ENCODE peak calls at places on chromosomes 6 and 20, in six cellular contexts. T is fibroblast of lung; L is GM23338; R is RWPE2; Z is CD8-positive, alpha-beta T cell; E is breast epithelium. Y is an unnamed sample. For H3K27me3 and H3K4me1, the result is how much of the 10 kb centered on the place peaks cover.

GRCh38 chr20:2292711-2293110 is 3.1 kb upstream of the TGM3 start:
- DNase-seq in T (no peak), L (no peak), R (no peak), Z (no peak), E (no peak), Y (no peak)

GRCh38 chr6:63689421-63689820 is 53.8 kb downstream of the PHF3 start:
- DNase-seq in T (no peak), L (no peak), R (no peak), Z (no peak), E (no peak), Y (no peak)

GRCh38 chr20:17613328-17614175 is 43.7 kb downstream of the DSTN start:
- DNase-seq in T (no peak), L (no peak), R (peak), Z (no peak), E (peak), Y (no peak)

GRCh38 chr6:148445620-148446019 is 103.0 kb downstream of the SASH1 start:
- DNase-seq in T (peak), L (no peak), R (no peak), Z (no peak), E (no peak), Y (no peak)

GRCh38 chr6:94735270-94735669 is 842.1 kb upstream of the MANEA start:
- DNase-seq in T (no peak), L (peak), R (no peak), Z (no peak), E (no peak), Y (no peak)

GRCh38 chr6:53032853-53033252 is 32.4 kb upstream of the FBXO9 start:
- DNase-seq in T (peak), L (no peak), R (no peak), Z (no peak), E (no peak), Y (no peak)

GRCh38 chr20:10306440-10307358 is 88.1 kb downstream of the SNAP25 start:
- DNase-seq in T (peak), L (no peak), R (no peak), Z (no peak), E (no peak), Y (no peak)

GRCh38 chr20:41506192-41506915 is 111.8 kb downstream of the CHD6 start:
- DNase-seq in T (no peak), L (no peak), R (no peak), Z (no peak), E (no peak), Y (no peak)

GRCh38 chr6:112320561-112321300 is 26.4 kb upstream of the RFPL4B start:
- DNase-seq in T (no peak), L (no peak), R (no peak), Z (no peak), E (no peak), Y (no peak)

GRCh38 chr6:133989525-133989924 is 36.5 kb downstream of the TBPL1 start:
- DNase-seq in T (no peak), L (no peak), R (no peak), Z (no peak), E (no peak), Y (no peak)

GRCh38 chr6:13978787-13979186 is 54.0 kb downstream of the RNF182 start:
- DNase-seq in T (no peak), L (no peak), R (no peak), Z (no peak), E (no peak), Y (no peak)

GRCh38 chr20:41214666-41215065 is 77.3 kb downstream of the PLCG1 start:
- DNase-seq in T (no peak), L (no peak), R (no peak), Z (no peak), E (no peak), Y (no peak)

GRCh38 chr6:56549014-56549413 is 93.7 kb downstream of the DST start:
- DNase-seq in T (no peak), L (peak), R (no peak), Z (no peak), E (no peak), Y (no peak)

GRCh38 chr6:75084872-75085381 is 120.9 kb downstream of the COL12A1 start:
- DNase-seq in T (no peak), L (peak), R (no peak), Z (no peak), E (peak), Y (no peak)

GRCh38 chr20:11267131-11267761 is 593.4 kb upstream of the JAG1 start:
- DNase-seq in T (peak), L (peak), R (peak), Z (no peak), E (no peak), Y (no peak)

GRCh38 chr6:35561113-35561512 is 48.4 kb upstream of the TULP1 start:
- DNase-seq in T (no peak), L (no peak), R (no peak), Z (no peak), E (no peak), Y (no peak)

GRCh38 chr20:1939270-1939595 is 44.0 kb downstream of the SIRPA start:
- DNase-seq in T (no peak), L (no peak), R (no peak), Z (no peak), E (no peak), Y (no peak)

GRCh38 chr20:54149765-54150264 is 24.0 kb downstream of the CYP24A1 start:
- DNase-seq in T (no peak), L (no peak), R (no peak), Z (no peak), E (no peak), Y (no peak)

GRCh38 chr6:30726506-30727413 is 6.6 kb downstream of the TUBB start:
- DNase-seq in T (no peak), L (no peak), R (no peak), Z (no peak), E (no peak), Y (no peak)

GRCh38 chr20:47775039-47775438 is 10.2 kb downstream of the SULF2 start:
- DNase-seq in T (no peak), L (no peak), R (no peak), Z (no peak), E (no peak), Y (no peak)

GRCh38 chr20:47773381-47773786 is 11.9 kb downstream of the SULF2 start:
- DNase-seq in T (peak), L (no peak), R (no peak), Z (no peak), E (peak), Y (no peak)

GRCh38 chr20:47774081-47774777 is 11.1 kb downstream of the SULF2 start:
- DNase-seq in T (no peak), L (no peak), R (no peak), Z (no peak), E (no peak), Y (no peak)

GRCh38 chr20:47768016-47768953 is 17.0 kb downstream of the SULF2 start:
- DNase-seq in T (peak), L (no peak), R (no peak), Z (no peak), E (no peak), Y (no peak)

DNA sequence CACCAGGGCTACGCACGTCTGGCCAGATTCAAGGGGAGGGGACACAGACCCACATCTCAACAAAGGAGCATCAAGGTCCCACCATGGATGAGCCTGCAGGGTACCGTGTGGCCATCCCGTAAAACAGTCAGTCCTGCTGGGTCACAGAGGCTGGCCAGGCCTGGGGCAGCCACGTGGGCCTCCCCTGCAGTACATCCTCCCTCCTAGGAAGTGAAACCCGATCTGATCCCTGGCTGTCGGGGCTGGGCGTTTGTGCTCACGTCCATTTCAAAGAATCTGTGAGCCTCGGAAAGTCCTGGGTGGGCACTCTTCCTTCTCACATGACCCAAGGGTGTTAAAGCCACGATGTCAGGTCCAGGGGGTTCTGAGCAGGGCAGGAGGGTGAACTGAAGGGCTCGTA is 14.3 kb downstream of the SULF2 start:
- DNase-seq in T (no peak), L (no peak), R (no peak), Z (no peak), E (no peak), Y (no peak)
- H3K4me3 ChIP-seq in T (no peak), L (no peak), R (no peak), Z (no peak), E (no peak), Y (no peak)

GRCh38 chr6:10410214-10410873 is 4.5 kb downstream of the TFAP2A start:
- DNase-seq in T (no peak), L (peak), R (no peak), Z (no peak), E (no peak), Y (no peak)
- H3K27me3 ChIP-seq in T (half or more), L (half or more), R (under half), Z (under half), E (under half), Y (half or more)

GRCh38 chr6:6436946-6437345 is 116.5 kb upstream of the F13A1 start:
- DNase-seq in T (no peak), L (no peak), R (no peak), Z (no peak), E (no peak), Y (no peak)
- H3K4me1 ChIP-seq in T (under half), L (under half), R (under half), Z (under half), E (under half), Y (under half)

DNA sequence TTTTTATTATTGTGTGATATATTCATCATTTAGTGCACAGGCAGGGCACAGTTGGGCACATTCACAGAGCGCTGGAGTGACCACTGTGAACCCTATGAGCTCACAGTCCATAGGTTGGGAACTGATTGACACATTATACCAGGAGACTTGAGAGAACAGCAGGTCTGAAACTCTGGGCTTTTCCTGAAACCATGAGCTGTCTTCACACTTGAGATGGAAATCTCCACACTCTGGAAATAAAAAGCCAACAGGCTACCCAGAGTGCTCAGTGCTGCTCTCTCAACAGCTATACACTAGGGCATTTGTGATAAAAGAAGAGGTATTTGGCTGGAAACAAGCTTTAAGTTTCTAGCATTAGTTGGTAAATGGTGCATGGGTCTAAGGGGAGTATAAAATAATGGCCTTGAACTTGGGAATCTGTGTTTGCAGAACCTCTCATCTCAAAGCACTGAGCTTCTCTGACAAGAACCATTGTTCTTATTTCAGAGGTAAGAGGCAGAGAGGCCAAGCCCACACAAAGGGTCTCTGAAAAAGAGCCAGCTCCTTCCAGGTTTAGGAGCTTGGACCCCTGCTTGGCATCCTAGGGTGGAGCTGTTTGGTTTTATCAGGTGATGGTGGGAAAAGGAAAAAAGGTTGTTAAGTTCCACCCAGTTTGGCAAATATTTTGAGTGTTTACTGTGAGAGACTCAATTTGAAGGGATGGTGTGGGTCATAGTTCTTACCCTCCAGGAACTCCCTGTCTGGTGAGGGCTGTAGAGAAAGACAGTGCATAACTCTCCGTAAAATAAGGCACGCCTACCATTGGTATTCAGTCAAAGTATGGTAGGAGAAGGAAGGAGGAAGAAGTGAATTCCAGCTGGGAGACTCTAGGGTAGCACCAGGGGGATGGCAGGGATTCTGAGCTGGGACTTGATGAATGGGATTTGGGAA is 14.5 kb downstream of the CHMP4B start:
- DNase-seq in T (no peak), L (no peak), R (no peak), Z (no peak), E (no peak), Y (no peak)
- H3K4me3 ChIP-seq in T (no peak), L (no peak), R (no peak), Z (no peak), E (no peak), Y (no peak)